ENCODE peak calls at places on chromosomes 2 and 18, in nine cellular contexts. N is activated effector memory CD4-positive, alpha-beta T cell treated with Interleukin-2 at 50 U/mL for 16 hours; X is T-helper 2 cell; K is Caco-2; D is choroid plexus epithelial cell; L is stimulated activated CD8-positive, alpha-beta memory T cell treated with anti-CD3 and anti-CD28 coated beads, Interleukin-7, amount 100 ng/mL, for 1 hour; J is CD4-positive, alpha-beta T cell; Q is MCF 10A; B is ELR. Z is an unnamed sample.

GRCh38 chr2:237208373-237209045 is 122.8 kb downstream of the COPS8 start:
- DNase-seq in J (no peak), L (no peak), N (no peak), K (no peak), B (peak), Q (no peak), X (no peak), D (peak), Z (no peak)

GRCh38 chr18:59376351-59376935 is 17.4 kb upstream of the LMAN1 start:
- DNase-seq in X (no peak), L (no peak), Q (no peak), J (no peak), N (no peak), D (no peak), K (no peak), B (no peak), Z (no peak)

GRCh38 chr2:9765611-9766531 is 77.4 kb upstream of the TAF1B start:
- DNase-seq in B (no peak), Q (no peak), K (no peak), D (no peak), L (no peak), J (no peak), X (no peak), N (no peak), Z (no peak)

GRCh38 chr2:68857855-68858456 is 13.2 kb downstream of the BMP10 start:
- DNase-seq in X (no peak), Q (no peak), D (no peak), K (no peak), J (no peak), B (peak), L (no peak), N (no peak), Z (no peak)

GRCh38 chr2:223460774-223461211 is 141.4 kb downstream of the SCG2 start:
- DNase-seq in Q (peak), N (no peak), D (peak), K (no peak), B (peak), J (no peak), X (no peak), L (no peak), Z (no peak)

GRCh38 chr2:10285578-10286198 is 17.0 kb upstream of the HPCAL1 start:
- DNase-seq in N (no peak), J (no peak), L (no peak), X (no peak), B (peak), Q (peak), K (peak), D (peak), Z (no peak)

GRCh38 chr2:15047184-15047583 is 414.7 kb downstream of the LRATD1 start:
- DNase-seq in Q (peak), N (no peak), X (no peak), B (no peak), L (no peak), D (no peak), K (no peak), J (no peak), Z (no peak)

GRCh38 chr2:232568161-232568560 is 17.7 kb downstream of the EIF4E2 start:
- DNase-seq in Q (peak), L (no peak), B (peak), D (peak), J (no peak), N (no peak), X (no peak), K (no peak), Z (no peak)

GRCh38 chr18:24987271-24987932 is 364.6 kb downstream of the ZNF521 start:
- DNase-seq in X (no peak), Q (no peak), B (no peak), D (no peak), J (no peak), K (no peak), L (no peak), N (no peak), Z (no peak)

GRCh38 chr2:73862987-73863386 is 29.8 kb upstream of the ACTG2 start:
- DNase-seq in X (no peak), L (no peak), D (no peak), J (no peak), Q (no peak), N (no peak), B (no peak), K (no peak), Z (no peak)

GRCh38 chr2:187982668-187983067 is 309.0 kb upstream of the GULP1 start:
- DNase-seq in L (no peak), Q (peak), B (peak), K (no peak), N (no peak), D (peak), J (no peak), X (no peak), Z (peak)

GRCh38 chr2:69196327-69197117 is 183.5 kb downstream of the ANTXR1 start:
- DNase-seq in J (no peak), X (no peak), D (peak), N (no peak), K (no peak), Q (peak), L (no peak), B (peak), Z (no peak)

GRCh38 chr2:105712981-105713596 is 31.6 kb upstream of the NCK2 start:
- DNase-seq in J (no peak), L (no peak), B (peak), Q (peak), X (no peak), N (no peak), D (peak), K (no peak), Z (no peak)